ENCODE peak calls at places on chromosomes 13 and 19, in five cellular contexts. K is heart right ventricle, T is transverse colon, U is stomach, I is neural progenitor cell. A is an unnamed sample.
A peak's percentile ranks its signal among the peaks of the same experiment; 100 is the strongest.

GRCh38 chr13:80499536-80500280 is 158.8 kb upstream of the SPRY2 start:
- DNase-seq in T (no peak), I (no peak), K (no peak), U (no peak), A (no peak)

GRCh38 chr13:48818495-48818961 is 157.2 kb upstream of the FNDC3A start:
- DNase-seq in T (no peak), U (no peak), K (no peak), I (no peak), A (no peak)

GRCh38 chr13:53499551-53499950 is 470.9 kb downstream of the OLFM4 start:
- DNase-seq in K (no peak), U (no peak), I (no peak), T (no peak), A (no peak)

GRCh38 chr13:46079770-46080169 is 25.1 kb downstream of the CPB2 start:
- DNase-seq in K (no peak), T (no peak), I (no peak), U (no peak), A (no peak)

GRCh38 chr13:21229241-21230024 is 53.0 kb downstream of the MRPL57 start:
- DNase-seq in U (no peak), I (no peak), T (no peak), K (no peak), A (no peak)

GRCh38 chr19:33734913-33735312 is 61.8 kb upstream of the KCTD15 start:
- DNase-seq in T (no peak), I (no peak), U (no peak), K (no peak), A (no peak)

GRCh38 chr13:98650376-98651107 is 73.6 kb upstream of the STK24 start:
- DNase-seq in U (peak; percentile 86), I (no peak), K (no peak), T (peak; percentile 92), A (no peak)

GRCh38 chr13:43573361-43573740 is 213.4 kb downstream of the ENOX1 start:
- DNase-seq in I (no peak), T (no peak), U (no peak), K (no peak), A (no peak)

GRCh38 chr13:101211261-101211660 is 205.0 kb downstream of the NALCN start:
- DNase-seq in U (no peak), I (no peak), T (no peak), K (no peak), A (no peak)

GRCh38 chr19:2248136-2249009 is 750 bp upstream of the AMH start:
- DNase-seq in K (no peak), T (no peak), U (no peak), I (no peak), A (no peak)

GRCh38 chr13:101700598-101700997 is 248.1 kb downstream of the ITGBL1 start:
- DNase-seq in T (no peak), U (no peak), K (no peak), I (no peak), A (no peak)

GRCh38 chr13:29771247-29771646 is 79.2 kb downstream of the UBL3 start:
- DNase-seq in I (peak; percentile 25), U (no peak), T (no peak), K (no peak), A (no peak)
- TF ChIP-seq CTCF in I (peak; percentile 64), U (peak; percentile 44), T (peak; percentile 55), K (peak; percentile 66), A (peak; percentile 62)

GRCh38 chr13:113903361-113903760 is 39.5 kb upstream of the GAS6 start:
- DNase-seq in U (peak; percentile 25), K (no peak), T (no peak), I (no peak), A (no peak)
- H3K4me1 ChIP-seq in U (peaks cover 6% of the 10 kb centered on the region), K (no peaks in the 10 kb centered on the region), T (no peaks in the 10 kb centered on the region), I (no peaks in the 10 kb centered on the region), A (no peaks in the 10 kb centered on the region)

DNA sequence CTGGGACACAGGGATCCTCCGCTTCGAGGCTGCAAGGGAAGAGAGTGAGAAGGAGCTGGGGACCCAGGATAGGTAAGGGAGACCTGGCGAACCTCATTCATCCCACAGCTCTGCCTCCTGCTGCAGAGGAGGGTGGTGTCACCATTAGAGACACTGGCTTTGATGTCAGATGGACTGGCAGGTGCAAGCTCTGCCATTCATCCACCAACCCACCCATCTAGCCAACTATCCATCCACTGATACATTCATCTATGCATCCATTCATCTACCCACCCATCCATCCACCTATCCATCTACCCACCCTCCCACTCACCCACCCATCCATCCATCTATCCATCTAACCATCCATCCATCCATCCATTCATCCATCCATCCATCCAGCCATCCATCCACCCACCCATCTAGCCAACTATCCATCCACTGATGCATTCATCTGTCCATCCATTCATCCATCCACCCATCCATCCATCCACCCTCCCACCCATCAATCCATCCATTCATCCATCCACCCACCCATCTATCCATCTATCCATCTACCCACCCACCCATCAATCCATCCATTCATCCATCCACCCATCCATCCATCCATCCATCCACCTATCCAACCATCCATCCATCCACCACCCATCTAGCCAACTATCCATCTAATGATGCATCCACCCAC is 5.7 kb downstream of the C19orf33 start:
- DNase-seq in I (no peak), K (no peak), T (no peak), U (no peak), A (no peak)
- TF ChIP-seq CTCF in I (no peak), K (no peak), T (no peak), U (no peak), A (no peak)

DNA sequence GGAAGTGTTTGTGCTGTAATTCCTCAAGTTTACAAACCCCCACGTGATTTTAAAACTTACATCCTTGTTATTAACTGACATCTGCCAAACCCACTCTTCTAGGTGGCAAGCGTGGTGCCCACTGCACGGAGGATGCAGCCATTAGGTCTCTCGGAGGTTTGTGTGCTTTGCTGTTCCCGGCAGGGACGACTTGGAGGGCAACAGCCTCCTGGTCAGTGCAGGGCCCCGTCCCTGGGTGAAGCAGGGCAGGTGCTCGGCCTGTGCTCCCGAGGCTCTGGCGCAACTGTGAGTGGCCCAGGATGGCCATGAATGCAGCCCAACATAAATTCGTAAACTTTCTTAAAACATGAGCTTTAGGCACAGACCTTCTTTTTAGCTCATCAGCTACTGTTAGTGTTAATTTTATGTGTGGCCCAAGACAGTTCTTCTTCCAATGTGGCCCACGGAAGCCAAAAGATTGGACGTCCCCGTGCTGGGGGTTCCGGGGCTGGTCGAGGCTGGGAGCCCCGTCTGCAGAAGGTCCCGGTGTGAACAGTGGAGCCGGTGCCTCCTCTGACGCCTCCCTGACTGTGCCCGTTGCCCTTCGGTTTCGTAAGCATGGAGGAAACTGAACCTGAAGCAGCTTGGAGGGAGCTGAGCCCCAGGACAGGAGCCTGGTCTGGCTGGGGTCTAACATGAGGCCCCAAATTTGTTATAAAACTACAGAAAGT is 11.9 kb downstream of the GAS6 start:
- DNase-seq in U (no peak), K (no peak), T (no peak), I (no peak), A (no peak)
- H3K4me1 ChIP-seq in U (peaks cover 44% of the 10 kb centered on the region), K (peaks cover 91% of the 10 kb centered on the region), T (peaks cover 38% of the 10 kb centered on the region), I (peaks cover 4% of the 10 kb centered on the region), A (peaks cover 66% of the 10 kb centered on the region)

GRCh38 chr19:49590071-49590970 is 661 bp upstream of the PRR12 start:
- DNase-seq in T (peak; percentile 98), K (peak; percentile 95), I (peak; percentile 99), U (peak; percentile 99), A (peak; percentile 93)
- TF ChIP-seq CTCF in T (peak; percentile 33), K (peak; percentile 10), I (no peak), U (no peak), A (no peak)

GRCh38 chr13:26987614-26988013 is 184.0 kb downstream of the USP12 start:
- DNase-seq in T (no peak), U (no peak), I (no peak), K (no peak), A (no peak)

GRCh38 chr13:26985285-26985878 is 186.2 kb downstream of the USP12 start:
- DNase-seq in K (no peak), I (peak; percentile 87), T (peak; percentile 82), U (peak; percentile 78), A (no peak)

GRCh38 chr13:26989261-26990007 is 182.2 kb downstream of the USP12 start:
- DNase-seq in U (no peak), T (peak; percentile 4), I (no peak), K (no peak), A (no peak)

GRCh38 chr13:26991508-26992181 is 180.0 kb downstream of the USP12 start:
- DNase-seq in K (no peak), T (no peak), I (no peak), U (peak; percentile 63), A (no peak)

DNA sequence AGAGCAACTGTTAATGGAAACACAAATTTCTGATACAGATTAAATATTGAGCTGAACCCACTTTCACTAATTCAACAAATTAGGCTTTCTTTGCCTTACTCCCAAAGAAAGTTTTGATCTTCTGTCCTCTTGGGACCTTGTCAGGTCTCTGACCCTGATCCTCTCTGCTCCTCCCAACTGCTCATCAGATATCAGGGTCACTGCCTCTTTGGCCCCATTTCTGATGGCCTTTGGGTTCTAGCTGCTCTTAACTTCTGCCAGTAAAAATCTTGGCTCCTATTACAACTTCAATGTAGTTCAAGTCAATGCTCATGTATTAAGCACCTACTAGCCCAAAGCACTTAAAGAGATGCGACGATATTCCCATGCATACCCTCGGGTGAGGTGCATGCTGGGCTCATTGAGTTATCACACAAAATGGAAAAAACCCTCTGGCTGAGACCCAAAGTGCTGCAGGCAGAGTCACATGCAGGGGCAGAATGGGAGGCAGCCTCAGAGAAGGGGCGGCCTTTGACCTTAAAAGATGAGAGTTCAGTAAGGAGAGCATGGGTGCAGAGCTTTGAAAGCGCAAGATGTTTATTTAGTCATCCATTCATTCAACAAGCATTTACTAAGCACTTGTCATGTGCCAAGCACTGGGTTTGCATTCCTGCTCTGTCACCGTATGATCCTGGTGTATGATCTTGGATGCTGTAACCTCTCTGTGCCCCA is 183.4 kb downstream of the USP12 start:
- DNase-seq in K (no peak), U (no peak), T (peak; percentile 4), I (no peak), A (no peak)
- H3K4me1 ChIP-seq in K (peaks cover 35% of the 10 kb centered on the region), U (peaks cover 8% of the 10 kb centered on the region), T (peaks cover 18% of the 10 kb centered on the region), I (no peaks in the 10 kb centered on the region), A (no peaks in the 10 kb centered on the region)